ENCODE peak calls at places on chromosomes 2 and 18, in six cellular contexts. One of them, this sample, is unnamed.

GRCh38 chr2:240184656-240185055 is 44.2 kb upstream of the OTOS start:
- DNase-seq in HTR-8/SVneo: no peak
- DNase-seq in NCI-H1105: no peak
- DNase-seq in AG20443: no peak
- DNase-seq in heart left ventricle: no peak
- DNase-seq in endothelial cell: no peak
- DNase-seq in this sample: no peak

GRCh38 chr2:193461431-193461946 is 1266.8 kb upstream of the TMEFF2 start:
- DNase-seq in HTR-8/SVneo: no peak
- DNase-seq in NCI-H1105: no peak
- DNase-seq in AG20443: no peak
- DNase-seq in heart left ventricle: no peak
- DNase-seq in endothelial cell: no peak
- DNase-seq in this sample: no peak

GRCh38 chr2:241768251-241768711 is 8.3 kb upstream of the GAL3ST2 start:
- DNase-seq in HTR-8/SVneo: no peak
- DNase-seq in NCI-H1105: no peak
- DNase-seq in AG20443: no peak
- DNase-seq in heart left ventricle: no peak
- DNase-seq in endothelial cell: no peak
- DNase-seq in this sample: no peak

GRCh38 chr2:17962874-17963273 is 84.4 kb downstream of the KCNS3 start:
- DNase-seq in HTR-8/SVneo: no peak
- DNase-seq in NCI-H1105: no peak
- DNase-seq in AG20443: peak; percentile 26
- DNase-seq in heart left ventricle: no peak
- DNase-seq in endothelial cell: peak; percentile 13
- DNase-seq in this sample: no peak

GRCh38 chr2:159562248-159562647 is 54.1 kb downstream of the BAZ2B start:
- DNase-seq in HTR-8/SVneo: no peak
- DNase-seq in NCI-H1105: no peak
- DNase-seq in AG20443: no peak
- DNase-seq in heart left ventricle: no peak
- DNase-seq in endothelial cell: no peak
- DNase-seq in this sample: no peak

GRCh38 chr2:28510184-28510583 is 14.3 kb downstream of the PLB1 start:
- DNase-seq in HTR-8/SVneo: no peak
- DNase-seq in NCI-H1105: no peak
- DNase-seq in AG20443: no peak
- DNase-seq in heart left ventricle: peak; percentile 55
- DNase-seq in endothelial cell: no peak
- DNase-seq in this sample: no peak

GRCh38 chr2:143026411-143027054 is 102.7 kb upstream of the ARHGAP15 start:
- DNase-seq in HTR-8/SVneo: no peak
- DNase-seq in NCI-H1105: no peak
- DNase-seq in AG20443: no peak
- DNase-seq in heart left ventricle: no peak
- DNase-seq in endothelial cell: peak; percentile 21
- DNase-seq in this sample: no peak

GRCh38 chr2:41741951-41742563 is 305.8 kb upstream of the PKDCC start:
- DNase-seq in HTR-8/SVneo: no peak
- DNase-seq in NCI-H1105: no peak
- DNase-seq in AG20443: no peak
- DNase-seq in heart left ventricle: no peak
- DNase-seq in endothelial cell: no peak
- DNase-seq in this sample: no peak

GRCh38 chr2:74740395-74741075 is 86.5 kb downstream of the SEMA4F start:
- DNase-seq in HTR-8/SVneo: peak; percentile 94
- DNase-seq in NCI-H1105: no peak
- DNase-seq in AG20443: peak; percentile 96
- DNase-seq in heart left ventricle: peak; percentile 68
- DNase-seq in endothelial cell: no peak
- DNase-seq in this sample: no peak

GRCh38 chr18:6401687-6402086 is 13.0 kb downstream of the L3MBTL4 start:
- DNase-seq in HTR-8/SVneo: no peak
- DNase-seq in NCI-H1105: no peak
- DNase-seq in AG20443: no peak
- DNase-seq in heart left ventricle: no peak
- DNase-seq in endothelial cell: peak; percentile 58
- DNase-seq in this sample: no peak

GRCh38 chr2:171814883-171815282 is 79.2 kb downstream of the SLC25A12 start:
- DNase-seq in HTR-8/SVneo: no peak
- DNase-seq in NCI-H1105: no peak
- DNase-seq in AG20443: no peak
- DNase-seq in heart left ventricle: no peak
- DNase-seq in endothelial cell: no peak
- DNase-seq in this sample: peak; percentile 91

GRCh38 chr18:70243131-70243530 is 37.6 kb upstream of the RTTN start:
- DNase-seq in HTR-8/SVneo: no peak
- DNase-seq in NCI-H1105: no peak
- DNase-seq in AG20443: no peak
- DNase-seq in heart left ventricle: no peak
- DNase-seq in endothelial cell: no peak
- DNase-seq in this sample: no peak

GRCh38 chr2:197571622-197572271 is 55.9 kb downstream of the MOB4 start:
- DNase-seq in HTR-8/SVneo: no peak
- DNase-seq in NCI-H1105: no peak
- DNase-seq in AG20443: peak; percentile 35
- DNase-seq in heart left ventricle: no peak
- DNase-seq in endothelial cell: no peak
- DNase-seq in this sample: peak; percentile 3

GRCh38 chr18:79872852-79873444 is 75.2 kb downstream of the KCNG2 start:
- DNase-seq in HTR-8/SVneo: no peak
- DNase-seq in NCI-H1105: no peak
- DNase-seq in AG20443: peak; percentile 8
- DNase-seq in heart left ventricle: no peak
- DNase-seq in endothelial cell: no peak
- DNase-seq in this sample: no peak